ENCODE peak calls at places on chromosome 22, in four cellular contexts. H, W, I and R are unnamed samples.

GRCh38 chr22:37019309-37020191 is at the start of the genes MPST and TST:
- DNase-seq in H (peak; percentile 62), W (no peak), I (no peak), R (no peak)

GRCh38 chr22:38257170-38257569 is 15.6 kb downstream of the TMEM184B start:
- DNase-seq in H (no peak), W (no peak), I (no peak), R (no peak)

GRCh38 chr22:17931400-17931825 is 92.9 kb downstream of the MICAL3 start:
- DNase-seq in H (no peak), W (no peak), I (no peak), R (no peak)

GRCh38 chr22:30254307-30254706 is 7.7 kb upstream of the LIF start:
- DNase-seq in H (no peak), W (no peak), I (no peak), R (no peak)

GRCh38 chr22:38843716-38844660 is at the start of gene NPTXR:
- DNase-seq in H (peak; percentile 30), W (no peak), I (no peak), R (peak; percentile 20)

GRCh38 chr22:49072996-49073645 is 754.6 kb downstream of the BRD1 start:
- DNase-seq in H (no peak), W (no peak), I (no peak), R (no peak)

GRCh38 chr22:43424865-43425630 is 13.2 kb downstream of the MPPED1 start:
- DNase-seq in H (no peak), W (no peak), I (no peak), R (no peak)

GRCh38 chr22:22099833-22100812 is 117.5 kb upstream of the TOP3B start:
- DNase-seq in H (no peak), W (no peak), I (no peak), R (no peak)

GRCh38 chr22:49490692-49491091 is 337.0 kb downstream of the BRD1 start:
- DNase-seq in H (no peak), W (no peak), I (no peak), R (no peak)

GRCh38 chr22:48974443-48975251 is 853.0 kb downstream of the BRD1 start:
- DNase-seq in H (no peak), W (no peak), I (no peak), R (no peak)

GRCh38 chr22:48538291-48538820 is 1289.3 kb downstream of the BRD1 start:
- DNase-seq in H (no peak), W (no peak), I (no peak), R (no peak)

GRCh38 chr22:49056301-49056700 is 771.4 kb downstream of the BRD1 start:
- DNase-seq in H (no peak), W (no peak), I (no peak), R (no peak)

GRCh38 chr22:24142241-24142640 is 39.0 kb upstream of the SUSD2 start:
- DNase-seq in H (no peak), W (no peak), I (no peak), R (no peak)

GRCh38 chr22:36541831-36542391 is 12.9 kb upstream of the EIF3D start:
- DNase-seq in H (no peak), W (no peak), I (no peak), R (no peak)

GRCh38 chr22:19438286-19438685 is 5.9 kb downstream of the MRPL40 start:
- DNase-seq in H (no peak), W (no peak), I (no peak), R (no peak)

GRCh38 chr22:31148953-31149627 is 8.8 kb upstream of the PLA2G3 start:
- DNase-seq in H (peak; percentile 64), W (peak; percentile 71), I (no peak), R (peak; percentile 59)

GRCh38 chr22:23393721-23394320 is 186.3 kb downstream of the IGLL1 start:
- DNase-seq in H (no peak), W (no peak), I (no peak), R (no peak)

GRCh38 chr22:31530816-31531180 is 34.5 kb downstream of the SFI1 start:
- DNase-seq in H (no peak), W (no peak), I (no peak), R (no peak)

GRCh38 chr22:22111267-22111751 is 128.7 kb upstream of the TOP3B start:
- DNase-seq in H (no peak), W (no peak), I (peak; percentile 86), R (no peak)

GRCh38 chr22:36285017-36285416 is 32.1 kb downstream of the APOL1 start:
- DNase-seq in H (no peak), W (no peak), I (no peak), R (no peak)

GRCh38 chr22:30867746-30868662 is 100.6 kb downstream of the MORC2 start:
- DNase-seq in H (no peak), W (no peak), I (no peak), R (no peak)

GRCh38 chr22:43887391-43887790 is 4.4 kb downstream of the PNPLA5 start:
- DNase-seq in H (no peak), W (no peak), I (no peak), R (no peak)

GRCh38 chr22:19837915-19838314 is 16.8 kb downstream of the GNB1L start:
- DNase-seq in H (no peak), W (no peak), I (no peak), R (no peak)

GRCh38 chr22:35913925-35914324 is 114.7 kb downstream of the RBFOX2 start:
- DNase-seq in H (no peak), W (no peak), I (no peak), R (no peak)

GRCh38 chr22:18057568-18058209 is 20.1 kb upstream of the PEX26 start:
- DNase-seq in H (peak; percentile 63), W (no peak), I (peak; percentile 68), R (no peak)

GRCh38 chr22:16774911-16775529 is 50.2 kb downstream of the XKR3 start:
- DNase-seq in H (no peak), W (no peak), I (no peak), R (no peak)

GRCh38 chr22:33111491-33111890 is 53.3 kb upstream of the SYN3 start:
- DNase-seq in H (no peak), W (no peak), I (no peak), R (no peak)

GRCh38 chr22:22703715-22704114 is 59.3 kb downstream of the GGTLC2 start:
- DNase-seq in H (no peak), W (no peak), I (no peak), R (no peak)

GRCh38 chr22:22710719-22711531 is 66.5 kb downstream of the GGTLC2 start:
- DNase-seq in H (peak; percentile 15), W (no peak), I (no peak), R (peak; percentile 1)

GRCh38 chr22:18952022-18952421 is 15.9 kb upstream of the PRODH start:
- DNase-seq in H (no peak), W (no peak), I (no peak), R (no peak)

GRCh38 chr22:43228330-43228729 is 41.4 kb upstream of the TTLL12 start:
- DNase-seq in H (no peak), W (peak; percentile 38), I (no peak), R (peak; percentile 48)

GRCh38 chr22:35649636-35650250 is 1.5 kb downstream of the APOL6 start:
- DNase-seq in H (no peak), W (no peak), I (no peak), R (no peak)

GRCh38 chr22:49297871-49298721 is 529.6 kb downstream of the BRD1 start:
- DNase-seq in H (no peak), W (no peak), I (no peak), R (no peak)

GRCh38 chr22:31241200-31241599 is 29.1 kb downstream of the LIMK2 start:
- DNase-seq in H (peak; percentile 19), W (no peak), I (no peak), R (no peak)

GRCh38 chr22:41480397-41480735 is 11.4 kb downstream of the ACO2 start:
- DNase-seq in H (no peak), W (no peak), I (no peak), R (no peak)
- TF ChIP-seq YY1 in H (no peak), W (no peak), I (no peak), R (no peak)

GRCh38 chr22:28885939-28886338 is 2.6 kb downstream of the ZNRF3 start:
- DNase-seq in H (peak; percentile 79), W (no peak), I (no peak), R (no peak)
- H3K4me3 ChIP-seq in H (peak overlapping the region; percentile 97), W (no peak overlapping the region), I (no peak overlapping the region), R (no peak overlapping the region)

DNA sequence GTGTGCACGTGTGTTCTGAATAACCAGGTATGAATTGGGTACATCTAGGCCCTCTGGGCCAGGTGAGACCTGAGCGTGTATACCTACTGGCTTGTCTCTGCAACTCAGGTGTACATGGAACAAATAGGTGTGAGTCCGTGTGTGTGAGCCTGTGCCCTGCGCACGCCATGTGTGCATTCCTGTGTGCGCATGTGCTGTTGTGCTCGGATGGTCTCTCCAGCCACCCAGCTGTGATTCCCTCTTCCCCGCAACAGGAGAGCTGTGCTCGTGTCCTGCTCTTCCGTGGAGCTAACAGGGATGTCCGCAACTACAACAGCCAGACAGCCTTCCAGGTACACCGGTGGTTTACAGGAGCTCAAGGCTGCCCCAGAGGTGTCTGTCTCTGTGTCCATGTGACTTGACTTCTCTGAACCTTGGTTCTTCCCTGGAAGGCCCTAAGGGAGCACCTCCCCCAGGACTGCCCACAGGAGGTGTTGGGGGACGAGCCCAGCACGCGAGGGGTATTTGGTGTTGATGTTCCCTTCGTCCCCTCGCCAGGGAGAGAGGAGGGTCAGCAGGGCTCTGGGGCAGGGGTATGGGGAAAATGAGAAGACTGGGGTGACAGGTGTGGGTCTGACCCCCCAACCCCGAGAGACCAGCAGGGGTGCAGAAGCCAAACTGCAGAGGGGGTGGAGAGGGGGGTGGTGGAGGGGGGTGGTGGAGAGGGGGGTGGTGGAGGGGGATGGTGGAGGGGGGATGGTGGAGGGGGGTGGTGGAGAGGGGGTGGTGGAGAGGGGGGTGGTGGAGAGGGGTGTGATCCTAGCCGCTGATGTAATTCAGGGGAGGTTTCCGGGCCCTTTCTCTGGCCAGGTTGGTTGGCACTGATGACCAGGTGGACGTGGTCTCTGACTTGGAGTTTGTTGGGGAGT is 10.7 kb downstream of the SHANK3 start:
- DNase-seq in H (no peak), W (no peak), I (peak; percentile 8), R (no peak)
- TF ChIP-seq SUZ12 in H (no peak), W (no peak), I (no peak), R (no peak)

GRCh38 chr22:47376901-47377520 is 614.6 kb downstream of the TBC1D22A start:
- DNase-seq in H (no peak), W (no peak), I (no peak), R (no peak)
- TF ChIP-seq YY1 in H (no peak), W (no peak), I (no peak), R (no peak)

DNA sequence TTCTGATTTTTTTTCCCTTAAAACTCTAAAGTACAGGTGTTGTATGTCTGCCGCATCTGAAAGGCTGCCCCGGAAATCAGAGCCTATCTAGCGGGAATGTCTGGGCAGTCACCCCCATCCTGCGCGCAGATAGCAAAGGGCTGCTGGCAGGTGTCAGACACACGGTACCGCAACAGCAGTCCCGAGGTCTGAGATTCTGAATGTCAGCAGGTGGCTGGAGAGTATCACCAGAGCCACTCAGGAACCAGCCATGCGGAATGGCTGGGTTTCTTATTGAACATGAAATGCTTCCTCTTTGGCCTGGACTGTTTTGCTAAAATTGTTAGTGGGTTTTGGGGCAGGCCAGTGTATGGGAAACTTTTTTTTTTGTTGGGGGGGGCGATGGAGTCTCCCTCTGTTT is 53.3 kb downstream of the CERK start:
- DNase-seq in H (no peak), W (no peak), I (peak; percentile 40), R (no peak)
- H3K4me3 ChIP-seq in H (no peak overlapping the region), W (no peak overlapping the region), I (no peak overlapping the region), R (no peak overlapping the region)

GRCh38 chr22:27135582-27135981 is 478.2 kb downstream of the MIAT start:
- DNase-seq in H (peak; percentile 7), W (no peak), I (no peak), R (no peak)
- TF ChIP-seq SUZ12 in H (no peak), W (no peak), I (no peak), R (no peak)